ENCODE peak calls at places on chromosomes 13 and 19, in six cellular contexts. A is brain microvascular endothelial cell; O is thoracic aorta; M is CD8-positive, alpha-beta T cell; T is AG09319; I is GM20000. N is an unnamed sample.

GRCh38 chr19:30393046-30393445 is 20.9 kb downstream of the ZNF536 start:
- DNase-seq in A (no peak), M (no peak), T (no peak), I (no peak), O (no peak), N (no peak)

GRCh38 chr13:42821437-42821836 is 40.1 kb downstream of the FAM216B start:
- DNase-seq in M (no peak), T (peak), O (no peak), A (peak), I (no peak), N (no peak)

GRCh38 chr19:50861496-50862286 is 7.0 kb downstream of the KLK3 start:
- DNase-seq in I (no peak), M (no peak), T (no peak), O (no peak), A (no peak), N (no peak)

GRCh38 chr19:45742969-45743368 is 9.7 kb downstream of the MEIOSIN start:
- DNase-seq in T (no peak), O (no peak), I (no peak), A (no peak), M (no peak), N (no peak)

GRCh38 chr19:16274466-16274865 is 50.2 kb upstream of the KLF2 start:
- DNase-seq in M (no peak), O (no peak), T (no peak), I (no peak), A (no peak), N (no peak)

GRCh38 chr13:99949657-99950413 is 21.7 kb downstream of the ZIC5 start:
- DNase-seq in A (no peak), I (no peak), O (no peak), T (no peak), M (no peak), N (no peak)

GRCh38 chr13:75445717-75446529 is 36.0 kb downstream of the TBC1D4 start:
- DNase-seq in O (no peak), A (peak), M (no peak), T (no peak), I (no peak), N (no peak)

GRCh38 chr13:102369303-102369702 is 32.5 kb downstream of the FGF14 start:
- DNase-seq in O (no peak), A (no peak), M (no peak), T (no peak), I (no peak), N (no peak)

GRCh38 chr19:55675661-55676354 is 782 bp downstream of the EPN1 start:
- DNase-seq in M (no peak), T (no peak), A (no peak), O (no peak), I (no peak), N (no peak)

GRCh38 chr13:73369095-73369494 is 310.3 kb downstream of the KLF5 start:
- DNase-seq in I (no peak), T (no peak), A (no peak), O (no peak), M (no peak), N (no peak)

GRCh38 chr13:26011996-26012688 is 39.7 kb downstream of the SHISA2 start:
- DNase-seq in O (no peak), M (peak), A (no peak), I (no peak), T (no peak), N (peak)

GRCh38 chr19:31351212-31352193 is 2.3 kb upstream of the TSHZ3 start:
- DNase-seq in M (no peak), A (peak), T (no peak), O (no peak), I (peak), N (no peak)

GRCh38 chr19:56107626-56108351 is 13.3 kb downstream of the ZNF787 start:
- DNase-seq in T (no peak), A (no peak), O (no peak), M (no peak), I (no peak), N (no peak)

GRCh38 chr13:25602206-25602605 is 230.4 kb downstream of the ATP8A2 start:
- DNase-seq in T (no peak), O (no peak), I (no peak), A (no peak), M (no peak), N (no peak)

GRCh38 chr13:40389081-40389641 is 277.3 kb downstream of the FOXO1 start:
- DNase-seq in T (no peak), M (peak), O (no peak), A (no peak), I (peak), N (no peak)

GRCh38 chr13:40043759-40044158 is 388.3 kb downstream of the COG6 start:
- DNase-seq in M (no peak), I (no peak), O (no peak), A (no peak), T (no peak), N (no peak)

GRCh38 chr19:51354103-51354741 is 12.0 kb downstream of the ETFB start:
- DNase-seq in A (peak), T (no peak), I (no peak), M (no peak), O (no peak), N (no peak)

GRCh38 chr19:51259348-51260245 is 8.7 kb downstream of the SIGLECL1 start:
- DNase-seq in M (no peak), I (peak), T (no peak), O (no peak), A (peak), N (peak)

GRCh38 chr13:66859934-66860867 is 369.9 kb downstream of the PCDH9 start:
- DNase-seq in A (no peak), I (no peak), M (no peak), O (no peak), T (no peak), N (no peak)

GRCh38 chr19:49415102-49415809 is 8.0 kb downstream of the PTH2 start:
- DNase-seq in M (no peak), A (peak), I (peak), T (no peak), O (no peak), N (peak)

GRCh38 chr19:8673281-8673891 is 25.2 kb downstream of the ACTL9 start:
- DNase-seq in O (no peak), M (no peak), A (no peak), T (no peak), I (no peak), N (no peak)

GRCh38 chr13:44389856-44390255 is 16.2 kb downstream of the SERP2 start:
- DNase-seq in O (no peak), I (no peak), T (no peak), M (no peak), A (no peak), N (no peak)

GRCh38 chr13:66009241-66009640 is 1220.9 kb downstream of the PCDH9 start:
- DNase-seq in I (no peak), T (no peak), O (no peak), A (no peak), M (no peak), N (no peak)

GRCh38 chr13:87080100-87080779 is 590.9 kb upstream of the SLITRK5 start:
- DNase-seq in I (no peak), O (no peak), M (no peak), A (no peak), T (no peak), N (no peak)

GRCh38 chr19:14961956-14962685 is 17.5 kb downstream of the SLC1A6 start:
- DNase-seq in M (no peak), A (no peak), T (no peak), I (no peak), O (no peak), N (no peak)

GRCh38 chr13:45299194-45299593 is 41.8 kb downstream of the TPT1 start:
- DNase-seq in A (no peak), O (no peak), T (no peak), I (no peak), M (no peak), N (no peak)

GRCh38 chr19:52270266-52270885 is 989 bp downstream of the ZNF766 start:
- DNase-seq in A (no peak), O (no peak), T (no peak), M (no peak), I (peak), N (peak)

GRCh38 chr19:32253683-32254020 is 91.8 kb upstream of the ZNF507 start:
- DNase-seq in I (no peak), M (no peak), T (no peak), A (no peak), O (no peak), N (no peak)

GRCh38 chr13:30673669-30674521 is 56.2 kb downstream of the USPL1 start:
- DNase-seq in A (peak), M (peak), I (peak), T (peak), O (peak), N (peak)
- TF ChIP-seq CTCF in A (peak), M (no peak), I (peak), T (peak), O (peak), N (peak)

GRCh38 chr19:11248852-11249251 is 9.4 kb downstream of the ANGPTL8 start:
- DNase-seq in T (no peak), A (no peak), M (no peak), I (no peak), O (no peak), N (no peak)

GRCh38 chr19:11254662-11255061 is 7.7 kb downstream of the DOCK6 start:
- DNase-seq in M (no peak), I (no peak), A (no peak), O (no peak), T (no peak), N (no peak)

GRCh38 chr19:11252665-11253355 is 9.5 kb downstream of the DOCK6 start:
- DNase-seq in M (no peak), O (no peak), T (no peak), I (no peak), A (no peak), N (no peak)

GRCh38 chr19:11251217-11251616 is 11.1 kb downstream of the DOCK6 start:
- DNase-seq in O (no peak), A (no peak), I (no peak), M (no peak), T (no peak), N (no peak)

DNA sequence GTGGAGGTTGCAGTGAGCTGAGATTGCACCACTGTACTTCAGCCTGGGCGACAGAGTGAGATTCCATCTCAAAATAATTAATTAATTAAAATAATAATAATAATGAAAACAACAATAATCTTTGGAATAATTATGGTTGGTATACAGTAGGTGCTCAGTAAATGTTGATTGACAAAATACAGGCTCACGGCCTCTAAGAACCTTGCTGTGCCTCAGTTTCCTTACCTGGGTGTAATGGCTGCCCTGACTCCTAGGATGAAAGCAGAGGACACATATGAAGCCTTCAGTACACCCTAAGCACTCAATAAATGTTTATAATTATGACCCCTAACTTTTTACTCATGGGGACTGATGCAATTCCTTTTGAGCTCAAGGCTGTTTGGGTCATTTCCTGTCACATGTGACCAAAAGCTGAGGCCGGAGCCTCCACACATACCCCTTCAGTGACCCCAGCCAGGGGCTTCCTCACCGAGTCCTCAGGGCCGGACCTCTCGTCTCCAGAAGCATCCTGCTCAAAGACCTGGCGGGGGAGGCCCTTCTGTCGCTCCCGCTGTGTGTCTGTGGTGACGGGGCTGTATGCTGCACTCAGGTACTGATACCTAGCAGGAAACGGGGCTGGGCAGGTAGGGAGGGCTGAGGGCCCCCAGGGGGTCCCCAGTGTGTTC is 10.5 kb downstream of the DOCK6 start:
- DNase-seq in O (no peak), I (no peak), A (no peak), T (no peak), M (no peak), N (no peak)
- TF ChIP-seq CTCF in O (no peak), I (no peak), A (no peak), T (no peak), M (no peak), N (no peak)

DNA sequence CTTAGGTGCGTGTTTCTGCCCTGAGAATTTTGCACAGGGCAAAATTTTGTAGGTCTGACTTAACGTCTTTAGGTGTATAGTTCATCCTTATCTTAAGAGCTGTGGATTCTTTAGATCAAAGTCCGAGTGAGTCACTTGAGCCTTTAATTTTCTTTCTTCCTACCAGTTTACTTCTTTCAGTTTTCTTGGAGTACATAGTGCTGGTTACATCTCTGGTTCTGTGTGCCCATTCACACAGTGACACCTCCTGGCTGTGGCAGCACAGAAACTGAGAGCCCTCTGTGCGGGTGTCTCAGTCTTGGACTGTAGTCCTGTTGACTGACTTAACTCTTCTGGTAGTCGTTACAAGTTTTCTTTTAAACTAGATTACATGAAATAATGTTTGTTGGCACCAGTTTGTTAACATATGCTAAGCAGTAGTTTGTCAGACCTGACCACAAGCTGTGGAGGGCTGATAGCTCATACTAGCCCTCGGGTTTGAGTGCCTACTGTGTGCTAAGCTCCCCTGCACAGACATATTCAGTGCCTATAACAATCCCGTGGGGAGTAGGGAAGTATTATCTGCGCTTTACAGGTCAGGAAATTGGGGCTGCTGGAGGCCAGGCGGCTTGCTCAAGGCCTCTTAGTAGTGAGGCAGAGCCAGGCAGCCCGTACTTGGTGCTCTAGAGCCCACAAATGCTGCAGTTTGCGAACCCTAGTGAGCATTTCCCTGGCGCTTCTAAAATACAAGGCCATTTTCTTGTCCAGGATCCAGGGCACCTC is 1.6 kb downstream of the GATAD2A start:
- DNase-seq in I (no peak), O (no peak), A (peak), T (no peak), M (peak), N (no peak)
- TF ChIP-seq CTCF in I (peak), O (no peak), A (peak), T (peak), M (no peak), N (peak)

GRCh38 chr13:88979465-88980180 is 1308.5 kb downstream of the SLITRK5 start:
- DNase-seq in M (no peak), A (no peak), I (peak), O (no peak), T (no peak), N (no peak)
- TF ChIP-seq CTCF in M (no peak), A (peak), I (no peak), O (peak), T (no peak), N (peak)

GRCh38 chr19:2089001-2089711 is 7.0 kb downstream of the MOB3A start:
- DNase-seq in T (no peak), A (peak), M (no peak), I (no peak), O (no peak), N (peak)
- TF ChIP-seq CTCF in T (no peak), A (no peak), M (no peak), I (no peak), O (no peak), N (no peak)

N was measured in GM10248.